ENCODE peak calls at places on chromosomes 11 and 22, in four cellular contexts. One of them, this sample, is unnamed.

GRCh38 chr11:65448074-65448417 is 25.4 kb downstream of the NEAT1 start:
- DNase-seq in skeletal muscle cell: no peak
- DNase-seq in activated naive CD4-positive, alpha-beta T cell treated with Interleukin-2 at 50 U/mL for 16 hours: no peak
- DNase-seq in HCT116: no peak
- DNase-seq in this sample: no peak

GRCh38 chr22:17830041-17830961 is 56.0 kb upstream of the BID start:
- DNase-seq in skeletal muscle cell: peak
- DNase-seq in activated naive CD4-positive, alpha-beta T cell treated with Interleukin-2 at 50 U/mL for 16 hours: peak
- DNase-seq in HCT116: peak
- DNase-seq in this sample: peak

GRCh38 chr11:107915229-107915628 is 13.0 kb upstream of the RAB39A start:
- DNase-seq in skeletal muscle cell: no peak
- DNase-seq in activated naive CD4-positive, alpha-beta T cell treated with Interleukin-2 at 50 U/mL for 16 hours: no peak
- DNase-seq in HCT116: no peak
- DNase-seq in this sample: no peak

GRCh38 chr11:47394322-47395224 is 13.8 kb upstream of the SLC39A13 start:
- DNase-seq in skeletal muscle cell: no peak
- DNase-seq in activated naive CD4-positive, alpha-beta T cell treated with Interleukin-2 at 50 U/mL for 16 hours: peak
- DNase-seq in HCT116: no peak
- DNase-seq in this sample: no peak

GRCh38 chr11:71477637-71478011 is 24.6 kb downstream of the NADSYN1 start:
- DNase-seq in skeletal muscle cell: no peak
- DNase-seq in activated naive CD4-positive, alpha-beta T cell treated with Interleukin-2 at 50 U/mL for 16 hours: no peak
- DNase-seq in HCT116: no peak
- DNase-seq in this sample: no peak

GRCh38 chr22:47340851-47341436 is 578.5 kb downstream of the TBC1D22A start:
- DNase-seq in skeletal muscle cell: no peak
- DNase-seq in activated naive CD4-positive, alpha-beta T cell treated with Interleukin-2 at 50 U/mL for 16 hours: no peak
- DNase-seq in HCT116: no peak
- DNase-seq in this sample: no peak

GRCh38 chr11:69280994-69281393 is 13.0 kb upstream of the MYEOV start:
- DNase-seq in skeletal muscle cell: peak
- DNase-seq in activated naive CD4-positive, alpha-beta T cell treated with Interleukin-2 at 50 U/mL for 16 hours: no peak
- DNase-seq in HCT116: peak
- DNase-seq in this sample: no peak

GRCh38 chr11:75733346-75734107 is 15.9 kb downstream of the MOGAT2 start:
- DNase-seq in skeletal muscle cell: peak
- DNase-seq in activated naive CD4-positive, alpha-beta T cell treated with Interleukin-2 at 50 U/mL for 16 hours: no peak
- DNase-seq in HCT116: no peak
- DNase-seq in this sample: no peak

GRCh38 chr11:2289859-2290258 is 11.9 kb downstream of the C11orf21 start:
- DNase-seq in skeletal muscle cell: no peak
- DNase-seq in activated naive CD4-positive, alpha-beta T cell treated with Interleukin-2 at 50 U/mL for 16 hours: no peak
- DNase-seq in HCT116: no peak
- DNase-seq in this sample: no peak

GRCh38 chr11:104043678-104044239 is 7.3 kb downstream of the DDI1 start:
- DNase-seq in skeletal muscle cell: no peak
- DNase-seq in activated naive CD4-positive, alpha-beta T cell treated with Interleukin-2 at 50 U/mL for 16 hours: no peak
- DNase-seq in HCT116: no peak
- DNase-seq in this sample: no peak

GRCh38 chr11:130712480-130712879 is 203.8 kb downstream of the SNX19 start:
- DNase-seq in skeletal muscle cell: no peak
- DNase-seq in activated naive CD4-positive, alpha-beta T cell treated with Interleukin-2 at 50 U/mL for 16 hours: no peak
- DNase-seq in HCT116: no peak
- DNase-seq in this sample: no peak

GRCh38 chr11:110069158-110069737 is 23.9 kb upstream of the ZC3H12C start:
- DNase-seq in skeletal muscle cell: peak
- DNase-seq in activated naive CD4-positive, alpha-beta T cell treated with Interleukin-2 at 50 U/mL for 16 hours: no peak
- DNase-seq in HCT116: peak
- DNase-seq in this sample: no peak

GRCh38 chr11:10913075-10913474 is 55.2 kb upstream of the ZBED5 start:
- DNase-seq in skeletal muscle cell: no peak
- DNase-seq in activated naive CD4-positive, alpha-beta T cell treated with Interleukin-2 at 50 U/mL for 16 hours: no peak
- DNase-seq in HCT116: no peak
- DNase-seq in this sample: no peak

GRCh38 chr22:20566420-20567260 is 59.2 kb downstream of the MED15 start:
- DNase-seq in skeletal muscle cell: peak
- DNase-seq in activated naive CD4-positive, alpha-beta T cell treated with Interleukin-2 at 50 U/mL for 16 hours: peak
- DNase-seq in HCT116: no peak
- DNase-seq in this sample: no peak

GRCh38 chr11:94450061-94450460 is 43.6 kb downstream of the MRE11 start:
- DNase-seq in skeletal muscle cell: peak
- DNase-seq in activated naive CD4-positive, alpha-beta T cell treated with Interleukin-2 at 50 U/mL for 16 hours: no peak
- DNase-seq in HCT116: no peak
- DNase-seq in this sample: no peak

GRCh38 chr11:8069771-8070170 is 11.2 kb upstream of the TUB start:
- DNase-seq in skeletal muscle cell: no peak
- DNase-seq in activated naive CD4-positive, alpha-beta T cell treated with Interleukin-2 at 50 U/mL for 16 hours: no peak
- DNase-seq in HCT116: no peak
- DNase-seq in this sample: no peak

GRCh38 chr11:126637800-126638175 is 282.3 kb downstream of the ST3GAL4 start:
- DNase-seq in skeletal muscle cell: peak
- DNase-seq in activated naive CD4-positive, alpha-beta T cell treated with Interleukin-2 at 50 U/mL for 16 hours: no peak
- DNase-seq in HCT116: no peak
- DNase-seq in this sample: no peak

GRCh38 chr11:87251560-87251959 is 213.8 kb downstream of the TMEM135 start:
- DNase-seq in skeletal muscle cell: no peak
- DNase-seq in activated naive CD4-positive, alpha-beta T cell treated with Interleukin-2 at 50 U/mL for 16 hours: no peak
- DNase-seq in HCT116: no peak
- DNase-seq in this sample: no peak

GRCh38 chr11:123063396-123064267 is 1.7 kb upstream of the HSPA8 start:
- DNase-seq in skeletal muscle cell: no peak
- DNase-seq in activated naive CD4-positive, alpha-beta T cell treated with Interleukin-2 at 50 U/mL for 16 hours: peak
- DNase-seq in HCT116: no peak
- DNase-seq in this sample: no peak

GRCh38 chr22:22770280-22770871 is 117.2 kb upstream of the IGLL5 start:
- DNase-seq in skeletal muscle cell: no peak
- DNase-seq in activated naive CD4-positive, alpha-beta T cell treated with Interleukin-2 at 50 U/mL for 16 hours: peak
- DNase-seq in HCT116: no peak
- DNase-seq in this sample: no peak

GRCh38 chr11:83459802-83460201 is 173.6 kb upstream of the CCDC90B start:
- DNase-seq in skeletal muscle cell: no peak
- DNase-seq in activated naive CD4-positive, alpha-beta T cell treated with Interleukin-2 at 50 U/mL for 16 hours: no peak
- DNase-seq in HCT116: no peak
- DNase-seq in this sample: no peak

GRCh38 chr11:82814379-82814778 is 80.7 kb upstream of the FAM181B start:
- DNase-seq in skeletal muscle cell: no peak
- DNase-seq in activated naive CD4-positive, alpha-beta T cell treated with Interleukin-2 at 50 U/mL for 16 hours: no peak
- DNase-seq in HCT116: no peak
- DNase-seq in this sample: no peak

GRCh38 chr11:59158206-59159068 is 13.5 kb upstream of the DTX4 start:
- DNase-seq in skeletal muscle cell: no peak
- DNase-seq in activated naive CD4-positive, alpha-beta T cell treated with Interleukin-2 at 50 U/mL for 16 hours: peak
- DNase-seq in HCT116: peak
- DNase-seq in this sample: no peak

GRCh38 chr11:94837317-94837716 is 69.2 kb downstream of the AMOTL1 start:
- DNase-seq in skeletal muscle cell: no peak
- DNase-seq in activated naive CD4-positive, alpha-beta T cell treated with Interleukin-2 at 50 U/mL for 16 hours: no peak
- DNase-seq in HCT116: no peak
- DNase-seq in this sample: no peak

GRCh38 chr22:45263790-45264269 is 20.9 kb upstream of the UPK3A start:
- DNase-seq in skeletal muscle cell: peak
- DNase-seq in activated naive CD4-positive, alpha-beta T cell treated with Interleukin-2 at 50 U/mL for 16 hours: no peak
- DNase-seq in HCT116: peak
- DNase-seq in this sample: no peak